ENCODE peak calls at places on chromosomes 7 and 10, in five cellular contexts. Q, R, K, N and U are unnamed samples.
A peak's percentile ranks its signal among the peaks of the same experiment; 100 is the strongest.

GRCh38 chr10:8444630-8445029 is 390.1 kb downstream of the GATA3 start:
- DNase-seq in Q (no peak), R (no peak), K (no peak), N (no peak), U (no peak)

GRCh38 chr10:80272793-80273522 is 16.5 kb downstream of the MAT1A start:
- DNase-seq in Q (peak; percentile 77), R (peak; percentile 8), K (no peak), N (peak; percentile 2), U (no peak)

GRCh38 chr10:74650613-74651012 is 175.8 kb upstream of the KAT6B start:
- DNase-seq in Q (no peak), R (no peak), K (no peak), N (no peak), U (no peak)

GRCh38 chr10:63522129-63522687 is 1.0 kb downstream of the REEP3 start:
- DNase-seq in Q (no peak), R (no peak), K (no peak), N (no peak), U (no peak)

GRCh38 chr7:44761207-44762161 is 12.8 kb downstream of the ZMIZ2 start:
- DNase-seq in Q (no peak), R (peak; percentile 32), K (no peak), N (no peak), U (no peak)

GRCh38 chr10:49508249-49508648 is 30.7 kb downstream of the ERCC6 start:
- DNase-seq in Q (no peak), R (no peak), K (no peak), N (no peak), U (no peak)

GRCh38 chr10:48608279-48608681 is 3.4 kb upstream of the ARHGAP22 start:
- DNase-seq in Q (peak; percentile 72), R (peak; percentile 26), K (no peak), N (no peak), U (no peak)

GRCh38 chr7:146654048-146654447 is 537.4 kb downstream of the CNTNAP2 start:
- DNase-seq in Q (no peak), R (no peak), K (no peak), N (peak; percentile 5), U (peak; percentile 10)

GRCh38 chr7:156019308-156019707 is 207.0 kb upstream of the SHH start:
- DNase-seq in Q (peak; percentile 28), R (no peak), K (no peak), N (no peak), U (no peak)

GRCh38 chr10:30991647-30992011 is 40.0 kb downstream of the ZNF438 start:
- DNase-seq in Q (no peak), R (no peak), K (no peak), N (no peak), U (no peak)

GRCh38 chr10:70559861-70560260 is 42.7 kb downstream of the PRF1 start:
- DNase-seq in Q (no peak), R (no peak), K (no peak), N (no peak), U (no peak)

GRCh38 chr7:91517408-91517807 is 253.2 kb downstream of the FZD1 start:
- DNase-seq in Q (no peak), R (no peak), K (no peak), N (no peak), U (no peak)

GRCh38 chr10:34825433-34825832 is 10.3 kb upstream of the PARD3 start:
- DNase-seq in Q (no peak), R (no peak), K (no peak), N (no peak), U (no peak)

GRCh38 chr10:34826221-34826620 is 11.1 kb upstream of the PARD3 start:
- DNase-seq in Q (peak; percentile 67), R (no peak), K (no peak), N (no peak), U (no peak)

GRCh38 chr10:34827087-34827766 is 12.1 kb upstream of the PARD3 start:
- DNase-seq in Q (peak; percentile 50), R (no peak), K (no peak), N (no peak), U (no peak)

GRCh38 chr10:34821587-34822585 is 6.8 kb upstream of the PARD3 start:
- DNase-seq in Q (peak; percentile 65), R (peak; percentile 16), K (no peak), N (no peak), U (no peak)

DNA sequence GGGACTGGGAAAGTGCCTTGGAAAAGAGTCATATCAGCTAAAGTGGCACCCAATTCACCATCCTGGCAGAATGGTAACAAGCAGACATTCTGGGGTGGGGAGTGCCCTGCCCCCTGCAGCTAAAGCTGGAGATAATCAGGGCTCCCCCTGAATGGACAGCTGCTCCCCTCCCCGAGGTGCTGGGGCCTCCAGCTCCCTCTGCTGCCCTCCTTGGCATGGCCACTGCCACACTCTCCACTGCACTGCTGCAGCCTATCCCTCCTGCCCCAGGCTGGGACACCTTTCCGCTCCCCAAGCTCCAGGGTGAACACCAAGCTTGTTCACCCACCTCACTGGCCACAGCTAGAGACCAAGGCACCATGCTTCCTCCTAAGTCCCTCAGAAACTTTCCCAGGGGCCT is 9.8 kb upstream of the PARD3 start:
- DNase-seq in Q (peak; percentile 70), R (no peak), K (no peak), N (no peak), U (no peak)
- H3K4me3 ChIP-seq in Q (no peak overlapping the region), R (no peak overlapping the region), K (no peak overlapping the region), N (no peak overlapping the region), U (no peak overlapping the region)

GRCh38 chr7:94547128-94547527 is 37.5 kb downstream of the CASD1 start:
- DNase-seq in Q (no peak), R (no peak), K (no peak), N (no peak), U (no peak)
- TF ChIP-seq CTCF in Q (no peak), R (no peak), K (no peak), N (no peak), U (no peak)

DNA sequence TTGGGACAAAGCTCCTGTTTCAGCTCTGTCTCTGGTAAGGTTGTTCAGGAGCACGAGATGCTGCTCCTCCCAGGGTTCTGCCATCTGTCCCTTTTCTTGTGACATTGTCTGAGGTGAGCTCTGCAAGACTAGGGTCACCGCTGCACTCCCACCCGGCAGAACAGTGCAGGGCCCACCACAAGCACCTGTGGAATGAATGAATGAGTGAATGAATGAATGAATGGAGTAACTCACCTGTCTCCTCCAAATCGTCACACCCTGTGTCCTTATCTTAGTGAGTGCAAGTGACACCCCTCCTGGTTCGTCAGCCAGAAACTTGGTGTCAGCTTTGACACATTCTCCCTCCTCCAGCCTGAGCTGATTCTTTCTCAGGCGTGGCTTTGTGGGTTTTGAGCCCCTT is 89.5 kb downstream of the BEND7 start:
- DNase-seq in Q (no peak), R (no peak), K (no peak), N (no peak), U (no peak)
- H3K4me3 ChIP-seq in Q (no peak overlapping the region), R (peak overlapping the region; percentile 38), K (no peak overlapping the region), N (no peak overlapping the region), U (no peak overlapping the region)

DNA sequence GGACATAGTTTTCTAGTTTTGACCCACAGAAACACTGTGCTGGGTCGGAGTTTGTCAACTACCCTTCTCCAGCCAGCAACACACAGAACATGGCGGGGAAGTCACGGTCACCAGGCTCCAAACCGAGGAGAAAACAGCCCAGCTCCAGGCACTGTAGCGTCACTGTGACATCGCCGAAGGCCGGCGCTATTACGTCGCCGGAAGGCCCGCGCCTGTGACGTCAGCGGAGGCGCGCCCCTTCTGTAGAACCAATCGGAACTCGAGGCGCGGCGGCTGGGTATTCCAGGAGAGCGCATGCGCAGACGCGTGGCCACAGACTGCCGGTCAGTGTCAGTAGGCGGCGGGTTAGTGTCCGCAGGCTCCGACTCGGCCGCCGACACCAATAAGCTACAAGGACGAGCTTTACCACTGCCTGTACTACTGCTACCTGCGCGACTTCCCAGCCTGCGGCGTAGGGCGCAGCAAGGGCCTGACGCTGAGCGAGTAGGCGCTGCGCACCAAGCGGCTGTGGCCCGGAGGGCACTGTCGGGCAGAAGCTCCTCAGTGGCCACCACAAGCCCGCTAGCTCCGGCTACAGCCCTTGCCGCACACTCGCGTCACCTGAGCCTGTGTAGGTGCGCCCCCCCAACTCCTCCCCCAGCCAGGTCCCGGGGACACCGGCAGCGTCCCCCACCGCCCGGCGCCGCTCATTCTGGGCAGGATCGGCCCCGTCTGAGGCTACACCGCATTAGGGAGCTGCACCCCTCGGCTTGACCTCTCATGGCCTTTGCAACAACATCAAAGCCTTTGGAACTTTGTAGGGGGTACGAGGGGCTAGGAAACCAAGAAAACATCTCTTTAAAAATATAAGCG is 35.1 kb upstream of the SRRM3 start:
- DNase-seq in Q (peak; percentile 99), R (peak; percentile 92), K (peak; percentile 97), N (peak; percentile 95), U (peak; percentile 69)
- TF ChIP-seq CTCF in Q (no peak), R (peak; percentile 25), K (no peak), N (peak; percentile 37), U (no peak)

GRCh38 chr7:104621332-104621731 is 292.9 kb downstream of the LHFPL3 start:
- DNase-seq in Q (no peak), R (no peak), K (no peak), N (no peak), U (no peak)
- H3K4me3 ChIP-seq in Q (no peak overlapping the region), R (no peak overlapping the region), K (no peak overlapping the region), N (no peak overlapping the region), U (no peak overlapping the region)

GRCh38 chr10:98758451-98758850 is 311.7 kb upstream of the HPS1 start:
- DNase-seq in Q (no peak), R (no peak), K (no peak), N (no peak), U (no peak)
- TF ChIP-seq CTCF in Q (no peak), R (no peak), K (no peak), N (no peak), U (no peak)

DNA sequence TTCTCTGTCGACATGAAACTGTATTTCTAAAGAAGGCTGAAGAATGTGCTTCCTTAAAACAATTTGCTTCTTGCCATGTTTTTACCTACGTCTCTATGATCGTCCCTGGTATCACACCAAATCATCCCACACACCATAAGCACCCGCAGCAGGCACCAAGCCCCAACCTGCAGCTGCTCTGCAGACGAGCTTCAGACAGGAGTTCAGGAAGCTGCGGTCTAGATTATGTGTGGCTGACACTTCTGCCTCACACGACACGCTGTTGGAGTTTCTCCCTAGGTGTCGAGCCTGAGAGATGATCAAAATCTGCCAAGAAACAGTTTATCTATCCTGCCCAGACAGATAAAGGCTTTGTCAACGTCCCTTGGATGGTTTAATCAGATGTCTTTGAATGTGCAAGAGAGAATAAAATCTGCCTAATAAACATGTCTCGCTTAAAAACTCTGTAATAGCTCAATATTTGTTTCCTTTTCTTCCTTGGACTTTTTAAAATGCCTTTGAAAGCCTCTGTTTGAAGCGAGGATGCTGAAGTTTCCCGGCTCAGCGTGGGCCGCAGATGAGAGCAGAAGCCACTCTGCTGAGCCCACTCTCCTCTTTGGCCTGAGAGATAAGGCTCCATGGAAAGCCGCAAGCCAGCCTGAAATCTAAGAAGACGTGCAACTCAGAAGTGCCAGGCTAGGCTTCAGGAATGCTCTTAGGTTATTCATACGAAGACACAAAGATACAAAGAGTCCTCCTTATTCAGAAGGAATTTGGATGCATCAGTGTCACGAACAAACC is 158.3 kb upstream of the PFKP start:
- DNase-seq in Q (no peak), R (no peak), K (no peak), N (no peak), U (no peak)
- H3K4me3 ChIP-seq in Q (no peak overlapping the region), R (no peak overlapping the region), K (no peak overlapping the region), N (no peak overlapping the region), U (no peak overlapping the region)

GRCh38 chr10:91034042-91034441 is 113.2 kb upstream of the ANKRD1 start:
- DNase-seq in Q (no peak), R (no peak), K (no peak), N (no peak), U (no peak)
- TF ChIP-seq CTCF in Q (no peak), R (no peak), K (no peak), N (no peak), U (no peak)

DNA sequence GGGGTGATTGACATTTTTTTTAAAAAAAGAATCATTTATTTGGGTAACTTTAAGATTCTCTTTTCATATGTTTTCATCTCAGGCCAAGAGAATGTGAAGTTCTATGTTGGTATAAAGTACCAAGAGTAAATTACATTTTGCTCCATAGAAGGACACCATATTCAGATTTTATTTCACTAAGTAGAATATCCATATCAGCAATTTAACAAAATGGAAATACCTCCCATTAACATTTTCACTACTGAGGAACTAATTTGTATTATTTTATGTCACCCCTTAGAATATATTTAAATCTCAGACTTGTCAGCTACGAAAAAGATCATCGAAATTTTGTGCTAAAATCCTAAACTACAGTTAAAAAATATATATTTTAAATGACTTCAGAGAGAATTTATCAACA is 274.3 kb downstream of the SEMA3D start:
- DNase-seq in Q (no peak), R (no peak), K (no peak), N (no peak), U (no peak)
- H3K4me3 ChIP-seq in Q (no peak overlapping the region), R (no peak overlapping the region), K (no peak overlapping the region), N (no peak overlapping the region), U (no peak overlapping the region)